ENCODE peak calls at places on chromosome 22, in seven cellular contexts. G is upper lobe of right lung; F is CD8-positive, alpha-beta T cell; A is fibroblast of mammary gland; I is dorsolateral prefrontal cortex; W is mammary epithelial cell; P is tibial artery. M is an unnamed sample.

GRCh38 chr22:24725736-24726135 is 48.8 kb downstream of the PIWIL3 start:
- DNase-seq in G (no peak), F (no peak), A (no peak), I (no peak), W (no peak), P (no peak), M (no peak)

GRCh38 chr22:39433476-39434242 is 23.2 kb upstream of the MGAT3 start:
- DNase-seq in G (no peak), F (no peak), A (no peak), I (peak), W (no peak), P (no peak), M (no peak)

GRCh38 chr22:22037229-22037628 is 54.6 kb upstream of the TOP3B start:
- DNase-seq in G (no peak), F (no peak), A (no peak), I (no peak), W (no peak), P (no peak), M (no peak)

GRCh38 chr22:37454857-37455686 is 27.8 kb upstream of the ELFN2 start:
- DNase-seq in G (peak), F (no peak), A (peak), I (no peak), W (peak), P (no peak), M (no peak)

GRCh38 chr22:47547239-47547661 is 784.8 kb downstream of the TBC1D22A start:
- DNase-seq in G (no peak), F (no peak), A (no peak), I (peak), W (no peak), P (no peak), M (no peak)

GRCh38 chr22:37559901-37560681 is at the start of gene CDC42EP1:
- DNase-seq in G (peak), F (no peak), A (peak), I (no peak), W (no peak), P (no peak), M (no peak)

GRCh38 chr22:47607486-47607885 is 845.0 kb downstream of the TBC1D22A start:
- DNase-seq in G (peak), F (no peak), A (no peak), I (no peak), W (no peak), P (no peak), M (peak)

GRCh38 chr22:47736166-47737034 is 974.0 kb downstream of the TBC1D22A start:
- DNase-seq in G (no peak), F (no peak), A (no peak), I (no peak), W (no peak), P (no peak), M (no peak)

GRCh38 chr22:33886696-33887095 is 33.6 kb downstream of the LARGE1 start:
- DNase-seq in G (no peak), F (no peak), A (no peak), I (no peak), W (no peak), P (no peak), M (peak)

GRCh38 chr22:29190915-29191314 is 14.8 kb upstream of the EMID1 start:
- DNase-seq in G (peak), F (no peak), A (no peak), I (no peak), W (no peak), P (no peak), M (no peak)

GRCh38 chr22:48605856-48606255 is 1221.8 kb downstream of the BRD1 start:
- DNase-seq in G (no peak), F (no peak), A (no peak), I (no peak), W (no peak), P (no peak), M (no peak)

GRCh38 chr22:22030493-22031182 is 48.1 kb upstream of the TOP3B start:
- DNase-seq in G (no peak), F (no peak), A (no peak), I (no peak), W (no peak), P (no peak), M (peak)

GRCh38 chr22:49671331-49672012 is 156.2 kb downstream of the BRD1 start:
- DNase-seq in G (peak), F (no peak), A (no peak), I (no peak), W (no peak), P (no peak), M (no peak)

DNA sequence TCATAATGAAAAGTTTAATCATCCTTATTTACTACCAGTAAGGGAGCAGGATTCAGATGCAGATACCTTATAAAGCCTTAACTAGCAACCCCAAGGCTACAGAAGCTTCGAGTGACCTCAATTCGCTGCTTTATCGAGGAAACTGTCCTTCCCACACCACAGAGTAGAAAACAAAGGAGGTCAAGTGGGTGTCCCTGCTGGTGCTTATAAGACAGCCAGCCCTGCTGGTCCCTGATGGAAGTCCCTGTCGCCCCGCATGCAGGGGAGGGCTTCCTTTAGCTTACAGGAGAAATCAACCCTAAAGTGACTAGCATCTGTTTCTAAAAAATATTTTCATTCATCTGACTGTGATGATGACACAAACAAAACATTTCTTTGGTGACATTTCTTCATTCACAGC is 7.3 kb downstream of the MN1 start:
- DNase-seq in G (no peak), F (no peak), A (no peak), I (no peak), W (no peak), P (no peak), M (no peak)
- H3K4me3 ChIP-seq in G (no peak), F (no peak), A (no peak), I (no peak), W (no peak), P (peak), M (no peak)

DNA sequence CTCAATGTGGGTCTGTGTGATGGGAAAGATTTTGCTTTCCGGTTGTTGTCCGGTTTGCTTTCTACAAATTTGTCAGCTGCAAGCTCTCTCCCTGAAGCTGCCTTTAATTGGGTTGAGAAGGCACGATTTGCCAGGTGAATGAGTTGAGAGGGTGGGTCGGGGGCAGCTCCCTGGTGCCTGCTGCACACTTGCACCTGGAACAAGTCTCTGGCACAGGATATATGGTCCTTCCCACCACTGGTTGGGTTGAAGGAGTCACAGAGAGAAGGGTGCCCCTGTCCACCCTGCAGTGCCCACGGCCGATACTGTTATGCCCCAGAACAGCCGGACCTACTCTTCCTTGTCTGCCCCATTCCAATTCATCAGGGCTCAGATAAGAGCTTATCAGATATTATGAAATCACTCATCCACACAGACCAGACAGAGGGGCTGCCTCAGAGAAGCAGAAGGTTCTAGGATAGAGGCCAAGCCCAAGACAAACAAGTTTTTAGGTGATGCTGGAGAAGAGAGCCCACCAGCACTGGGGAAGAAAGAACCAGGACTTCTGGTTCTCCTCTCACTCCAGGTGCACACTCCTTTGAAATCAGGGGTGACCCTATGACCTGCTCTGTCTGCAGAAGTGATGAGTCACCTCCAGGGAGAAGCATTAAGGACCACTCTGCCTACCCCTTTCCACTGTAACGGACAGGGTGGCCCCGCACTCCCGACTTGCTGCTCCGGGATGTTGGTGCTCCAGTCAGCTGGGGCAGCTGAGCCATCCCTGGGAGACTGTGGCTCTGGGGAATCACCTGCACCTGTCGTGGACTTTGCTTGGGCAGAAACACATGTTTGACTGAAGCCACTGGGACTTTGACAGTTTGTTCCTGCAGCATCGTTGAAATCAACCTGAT is 45.3 kb downstream of the RTL6 start:
- DNase-seq in G (peak), F (no peak), A (no peak), I (no peak), W (no peak), P (no peak), M (peak)
- TF ChIP-seq CTCF in G (no peak), F (no peak), A (no peak), I (no peak), W (no peak), P (no peak), M (no peak)

GRCh38 chr22:30361916-30362631 is 5.3 kb downstream of the CCDC157 start:
- DNase-seq in G (no peak), F (no peak), A (no peak), I (no peak), W (no peak), P (no peak), M (no peak)

GRCh38 chr22:30356392-30357230 is at the start of the genes CCDC157 and SF3A1:
- DNase-seq in G (peak), F (peak), A (peak), I (peak), W (peak), P (peak), M (peak)

GRCh38 chr22:30362632-30363281 is 6.0 kb downstream of the CCDC157 start:
- DNase-seq in G (no peak), F (no peak), A (no peak), I (no peak), W (no peak), P (no peak), M (no peak)

GRCh38 chr22:30354644-30355043 is 2.0 kb downstream of the SF3A1 start:
- DNase-seq in G (no peak), F (no peak), A (no peak), I (no peak), W (no peak), P (no peak), M (no peak)

GRCh38 chr22:30357650-30358215 is 926 bp downstream of the CCDC157 start:
- DNase-seq in G (no peak), F (no peak), A (no peak), I (no peak), W (no peak), P (no peak), M (no peak)
- H3K4me3 ChIP-seq in G (peak), F (no peak), A (peak), I (peak), W (peak), P (peak), M (peak)

DNA sequence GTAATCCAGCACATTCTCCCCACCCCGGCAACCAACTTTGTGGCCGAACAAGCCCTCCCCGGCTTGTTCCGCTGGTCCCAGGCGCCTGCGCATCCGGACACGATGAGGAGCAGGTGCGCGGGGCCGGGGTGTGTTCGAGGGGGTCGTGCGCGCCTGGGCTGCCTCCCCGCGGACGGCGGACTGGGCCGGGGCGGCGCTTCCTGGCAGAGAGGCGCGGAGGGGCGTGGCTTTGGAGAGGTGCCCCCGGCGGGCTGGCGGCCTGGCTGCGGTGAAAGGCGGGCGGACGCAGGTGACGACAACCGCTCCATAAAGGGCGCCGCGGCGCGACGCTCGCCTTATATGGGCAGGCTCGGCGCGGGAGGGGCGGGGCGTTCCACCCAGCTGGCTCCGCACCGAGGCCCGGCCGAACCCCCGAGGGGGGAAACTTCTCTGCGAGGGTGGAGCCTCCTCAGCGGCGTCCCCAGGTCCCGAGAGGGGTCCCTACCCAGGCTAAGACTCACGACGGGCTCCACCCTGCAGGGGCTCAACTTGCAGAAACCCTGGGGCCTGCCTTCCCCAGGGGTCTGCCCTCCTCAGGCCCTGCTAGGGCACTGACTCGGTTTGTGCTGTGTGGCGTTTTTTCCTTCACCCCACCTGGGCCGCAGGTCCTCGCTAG is 26.4 kb downstream of the TXN2 start:
- DNase-seq in G (peak), F (peak), A (peak), I (peak), W (peak), P (peak), M (peak)
- TF ChIP-seq CTCF in G (no peak), F (no peak), A (no peak), I (no peak), W (peak), P (no peak), M (no peak)

GRCh38 chr22:45978275-45978713 is 1.3 kb upstream of the WNT7B start:
- DNase-seq in G (no peak), F (no peak), A (no peak), I (no peak), W (no peak), P (no peak), M (no peak)

GRCh38 chr22:45977003-45977395 is at the start of gene WNT7B:
- DNase-seq in G (peak), F (no peak), A (no peak), I (no peak), W (peak), P (no peak), M (no peak)

GRCh38 chr22:45975266-45976161 is 1.4 kb downstream of the WNT7B start:
- DNase-seq in G (no peak), F (no peak), A (no peak), I (no peak), W (peak), P (no peak), M (no peak)

GRCh38 chr22:45977551-45978274 is 751 bp upstream of the WNT7B start:
- DNase-seq in G (no peak), F (no peak), A (no peak), I (no peak), W (no peak), P (no peak), M (no peak)

DNA sequence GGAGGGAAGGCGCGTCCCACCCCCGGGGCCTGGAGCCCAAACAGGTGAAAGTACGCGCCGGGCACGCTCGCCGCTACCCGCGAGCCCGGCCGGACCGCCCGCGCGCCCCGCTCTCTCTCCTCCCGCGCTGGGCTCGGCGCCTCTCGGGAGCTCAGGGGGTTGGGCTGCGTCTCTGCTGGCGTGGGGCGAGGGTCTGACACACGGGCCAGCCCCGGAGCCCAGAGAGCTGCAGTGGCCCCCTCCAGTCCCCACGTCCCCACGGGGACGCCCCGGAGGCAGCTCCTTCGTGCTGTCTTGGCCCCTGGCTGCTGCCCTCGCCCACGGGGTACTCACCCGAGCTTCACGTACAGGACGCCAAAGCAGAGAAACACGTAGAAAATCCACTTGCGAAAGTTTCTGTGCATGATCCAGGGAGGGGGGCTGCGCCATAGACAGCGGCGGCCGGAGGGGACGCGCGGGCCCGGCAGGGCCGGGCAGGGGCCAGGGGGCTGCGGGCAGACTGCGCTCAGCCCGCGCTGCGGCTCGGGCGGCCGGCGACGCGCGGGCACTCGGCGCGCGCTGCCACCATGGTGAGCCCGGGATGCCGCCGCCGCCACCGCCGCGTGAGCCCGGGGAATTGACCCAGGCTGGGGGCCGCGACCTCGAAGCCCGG is 485 bp downstream of the WNT7B start:
- DNase-seq in G (peak), F (no peak), A (no peak), I (no peak), W (peak), P (no peak), M (no peak)
- H3K4me3 ChIP-seq in G (peak), F (no peak), A (no peak), I (peak), W (peak), P (peak), M (peak)

DNA sequence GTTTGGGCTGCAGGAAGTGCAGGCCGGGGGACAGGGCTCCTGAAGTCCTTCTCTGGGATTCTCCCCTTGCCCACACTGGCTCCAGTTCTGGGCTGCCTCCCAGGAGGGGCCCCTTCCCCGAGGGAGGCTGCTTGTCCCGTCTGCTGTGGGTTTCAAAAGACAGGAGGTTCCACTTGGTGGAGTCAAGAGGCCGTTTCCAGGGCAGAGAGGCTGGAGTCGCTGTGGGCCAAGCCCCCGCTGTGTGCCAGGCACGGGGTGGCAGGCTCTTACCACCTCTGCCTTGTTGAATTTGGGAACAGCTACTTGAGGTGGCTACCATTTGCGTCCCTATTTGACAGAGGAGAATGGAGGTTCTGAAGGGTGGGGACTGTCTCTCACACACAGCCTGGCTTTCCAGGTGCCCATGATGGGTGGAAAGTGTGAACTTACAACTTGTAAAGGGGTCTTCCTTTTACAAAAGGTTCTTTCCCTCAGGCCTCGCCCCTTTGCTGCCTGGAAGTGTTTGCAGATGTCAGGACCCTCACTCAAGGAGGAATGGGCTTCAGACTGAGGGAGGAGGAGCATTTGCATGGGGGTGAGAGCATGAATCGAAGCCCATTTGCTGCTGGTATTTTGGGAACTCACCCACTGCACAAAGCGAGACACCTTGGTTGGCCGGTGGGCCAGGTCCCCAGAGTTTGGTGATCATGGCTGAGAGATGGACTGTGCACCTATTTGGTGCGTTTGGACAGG is 24.9 kb downstream of the MPPED1 start:
- DNase-seq in G (peak), F (no peak), A (no peak), I (no peak), W (no peak), P (no peak), M (peak)
- TF ChIP-seq CTCF in G (no peak), F (no peak), A (no peak), I (no peak), W (no peak), P (no peak), M (no peak)

GRCh38 chr22:50672471-50673230 is at the start of gene SHANK3:
- DNase-seq in G (no peak), F (no peak), A (no peak), I (no peak), W (no peak), P (peak), M (peak)
- H3K4me3 ChIP-seq in G (peak), F (peak), A (no peak), I (peak), W (peak), P (peak), M (peak)

DNA sequence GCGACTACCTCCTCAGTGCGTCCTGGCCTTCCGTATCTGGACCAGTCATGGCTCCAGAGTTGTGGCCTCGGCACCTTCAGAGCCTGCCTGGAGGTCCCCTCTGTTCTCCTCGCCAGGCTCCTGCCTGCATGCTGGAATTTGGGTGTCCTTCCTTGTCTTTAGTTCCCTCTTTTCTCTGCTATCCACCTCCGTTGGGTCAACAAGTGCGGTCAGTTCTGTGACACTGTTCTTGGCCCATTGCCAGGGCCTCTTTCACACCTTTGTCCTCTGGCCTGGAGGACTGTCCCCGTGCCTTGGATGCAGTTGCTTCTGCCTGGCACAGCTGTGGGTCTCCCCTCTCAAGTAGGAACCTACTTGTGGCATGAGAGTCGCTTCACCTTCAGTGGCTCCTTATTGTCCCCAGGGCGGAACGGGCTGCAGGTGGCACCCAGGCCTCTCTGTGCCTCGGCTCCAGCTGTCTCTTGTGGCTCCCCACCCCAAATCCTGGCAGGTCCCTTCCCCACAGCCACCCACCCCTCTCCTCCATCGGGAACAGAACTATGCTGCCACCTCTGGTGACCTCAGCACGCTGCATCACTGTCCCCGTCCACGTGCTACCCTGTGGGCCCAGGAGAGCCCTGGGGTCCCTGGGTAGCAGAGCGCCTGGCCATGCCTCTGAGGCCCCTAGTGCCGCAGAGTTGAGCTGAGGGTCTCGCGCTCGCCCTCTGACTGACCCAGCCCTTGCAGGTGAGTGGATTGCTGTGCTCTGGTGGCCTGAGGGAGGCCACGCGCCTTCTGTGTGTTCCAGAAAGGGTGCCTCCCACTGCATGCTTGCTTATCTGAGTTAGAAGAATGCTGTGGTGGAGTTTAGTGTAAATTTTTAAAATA is 4.7 kb downstream of the DGCR8 start:
- DNase-seq in G (no peak), F (no peak), A (peak), I (no peak), W (no peak), P (no peak), M (peak)
- TF ChIP-seq CTCF in G (no peak), F (no peak), A (peak), I (no peak), W (peak), P (no peak), M (no peak)